ENCODE peak calls at places on chromosomes 3 and 15, in five cellular contexts. Q is CD8-positive, alpha-beta T cell; P is foreskin fibroblast; S is AG04450; R is breast epithelium. T is an unnamed sample.

GRCh38 chr15:82538961-82539689 is 1.1 kb downstream of the RPS17 start:
- DNase-seq in R (no peak), S (no peak), Q (no peak), P (no peak), T (no peak)

GRCh38 chr3:125069452-125069851 is 13.7 kb upstream of the HEG1 start:
- DNase-seq in R (no peak), P (no peak), S (no peak), Q (no peak), T (no peak)

GRCh38 chr3:23461069-23461468 is 257.9 kb downstream of the UBE2E2 start:
- DNase-seq in S (no peak), Q (no peak), P (peak; percentile 12), R (no peak), T (peak; percentile 38)

GRCh38 chr3:126753191-126754160 is 49.4 kb downstream of the CHCHD6 start:
- DNase-seq in S (peak; percentile 37), Q (no peak), P (no peak), R (peak; percentile 92), T (no peak)

GRCh38 chr3:49397470-49397869 is 14.3 kb downstream of the RHOA start:
- DNase-seq in S (no peak), P (no peak), Q (no peak), R (no peak), T (no peak)

GRCh38 chr3:169128579-169128978 is 534.9 kb downstream of the MECOM start:
- DNase-seq in S (no peak), P (no peak), Q (no peak), R (no peak), T (no peak)

GRCh38 chr3:37921025-37921424 is 59.3 kb downstream of the CTDSPL start:
- DNase-seq in P (no peak), Q (no peak), S (no peak), R (no peak), T (no peak)

GRCh38 chr15:48358229-48358641 is 27.0 kb downstream of the DUT start:
- DNase-seq in S (no peak), Q (no peak), R (no peak), P (no peak), T (peak; percentile 55)

GRCh38 chr3:126436826-126437717 is 38.6 kb downstream of the ZXDC start:
- DNase-seq in R (no peak), S (no peak), P (no peak), Q (no peak), T (no peak)

GRCh38 chr15:45645026-45645980 is 10.5 kb downstream of the SQOR start:
- DNase-seq in P (peak; percentile 73), Q (no peak), S (no peak), R (no peak), T (no peak)

GRCh38 chr3:164416491-164417222 is 661.6 kb downstream of the SI start:
- DNase-seq in P (no peak), R (no peak), Q (no peak), S (no peak), T (no peak)

GRCh38 chr3:181694805-181695660 is 16.7 kb upstream of the SOX2 start:
- DNase-seq in Q (no peak), S (no peak), P (no peak), R (no peak), T (no peak)

GRCh38 chr3:16249336-16249735 is 15.4 kb downstream of the DPH3 start:
- DNase-seq in Q (no peak), S (no peak), R (no peak), P (peak; percentile 29), T (no peak)

GRCh38 chr3:51997935-51998596 is 2.4 kb upstream of the RPL29 start:
- DNase-seq in Q (no peak), P (no peak), R (no peak), S (no peak), T (no peak)

GRCh38 chr3:185332026-185332735 is 30.8 kb upstream of the MAP3K13 start:
- DNase-seq in R (no peak), Q (no peak), S (peak; percentile 39), P (peak; percentile 15), T (no peak)

GRCh38 chr15:79418693-79419279 is 13.3 kb upstream of the MINAR1 start:
- DNase-seq in Q (no peak), S (no peak), R (no peak), P (no peak), T (no peak)

GRCh38 chr15:37015025-37015424 is 85.3 kb downstream of the MEIS2 start:
- DNase-seq in Q (no peak), S (no peak), R (no peak), P (peak; percentile 64), T (no peak)

GRCh38 chr3:8773941-8774542 is 4.6 kb upstream of the OXTR start:
- DNase-seq in S (no peak), R (peak; percentile 89), P (no peak), Q (no peak), T (no peak)
- TF ChIP-seq CTCF in S (no peak), R (no peak), P (no peak), Q (no peak), T (no peak)

GRCh38 chr3:30609930-30610701 is 3.7 kb downstream of the TGFBR2 start:
- DNase-seq in R (no peak), S (no peak), Q (no peak), P (no peak), T (no peak)
- H3K4me3 ChIP-seq in R (peak overlapping the region; percentile 93), S (no peak overlapping the region), Q (peak overlapping the region; percentile 89), P (no peak overlapping the region), T (no peak overlapping the region)

GRCh38 chr15:53869044-53869805 is 109.0 kb upstream of the UNC13C start:
- DNase-seq in Q (no peak), S (no peak), R (no peak), P (no peak), T (no peak)
- TF ChIP-seq CTCF in Q (no peak), S (no peak), R (no peak), P (no peak), T (peak; percentile 21)

DNA sequence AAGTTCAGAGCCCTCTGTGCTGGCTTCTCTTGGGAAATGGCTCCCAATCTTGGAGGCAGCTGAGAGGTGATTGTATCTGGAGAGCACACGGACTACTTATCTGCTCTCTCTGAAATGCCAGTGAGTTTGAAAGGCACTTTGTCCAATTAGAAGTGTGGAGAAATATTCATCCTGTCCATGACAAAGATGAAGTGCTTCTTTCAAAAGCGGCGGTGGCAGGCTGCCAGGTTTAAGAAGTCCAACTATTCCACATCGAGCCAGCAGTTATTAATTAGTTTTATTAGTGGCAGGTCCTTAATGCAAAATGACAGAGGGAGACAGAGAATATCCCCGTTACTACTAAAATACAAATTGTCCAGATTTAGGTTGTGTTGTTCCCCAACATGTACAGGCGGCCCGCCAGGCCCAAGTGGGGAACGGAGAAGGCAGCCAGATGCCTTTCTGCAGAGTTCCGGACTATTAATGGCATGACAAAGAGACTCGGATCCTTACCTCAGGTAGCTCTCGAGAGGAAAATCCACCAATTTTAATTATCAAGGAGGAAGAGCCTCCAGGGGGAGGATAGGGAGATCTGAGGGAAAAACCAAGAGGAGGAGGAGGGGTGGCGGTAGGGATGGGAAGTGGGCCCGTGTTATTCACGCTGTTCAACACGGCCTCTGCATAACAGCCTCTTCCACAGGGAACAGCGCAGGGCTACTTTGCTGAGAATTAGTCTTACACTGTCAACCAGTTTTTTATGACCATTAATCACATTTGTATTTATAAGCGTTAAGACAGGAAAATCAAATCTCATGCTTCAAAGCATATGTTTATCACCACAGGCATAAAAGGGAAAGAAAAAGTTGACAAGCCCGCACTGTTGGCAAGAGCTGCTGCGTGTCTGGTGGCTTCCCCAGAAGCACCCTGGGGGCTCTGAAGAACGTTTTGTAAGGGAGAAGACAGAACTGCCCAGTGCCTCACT is 41.9 kb downstream of the RORA start:
- DNase-seq in R (no peak), Q (no peak), P (no peak), S (no peak), T (no peak)
- H3K4me3 ChIP-seq in R (peak overlapping the region; percentile 35), Q (no peak overlapping the region), P (no peak overlapping the region), S (no peak overlapping the region), T (no peak overlapping the region)

GRCh38 chr3:150408232-150409124 is at the start of gene TSC22D2:
- DNase-seq in P (peak; percentile 95), S (peak; percentile 79), R (peak; percentile 93), Q (peak; percentile 95), T (peak; percentile 62)
- TF ChIP-seq CTCF in P (no peak), S (peak; percentile 21), R (peak; percentile 41), Q (no peak), T (no peak)

DNA sequence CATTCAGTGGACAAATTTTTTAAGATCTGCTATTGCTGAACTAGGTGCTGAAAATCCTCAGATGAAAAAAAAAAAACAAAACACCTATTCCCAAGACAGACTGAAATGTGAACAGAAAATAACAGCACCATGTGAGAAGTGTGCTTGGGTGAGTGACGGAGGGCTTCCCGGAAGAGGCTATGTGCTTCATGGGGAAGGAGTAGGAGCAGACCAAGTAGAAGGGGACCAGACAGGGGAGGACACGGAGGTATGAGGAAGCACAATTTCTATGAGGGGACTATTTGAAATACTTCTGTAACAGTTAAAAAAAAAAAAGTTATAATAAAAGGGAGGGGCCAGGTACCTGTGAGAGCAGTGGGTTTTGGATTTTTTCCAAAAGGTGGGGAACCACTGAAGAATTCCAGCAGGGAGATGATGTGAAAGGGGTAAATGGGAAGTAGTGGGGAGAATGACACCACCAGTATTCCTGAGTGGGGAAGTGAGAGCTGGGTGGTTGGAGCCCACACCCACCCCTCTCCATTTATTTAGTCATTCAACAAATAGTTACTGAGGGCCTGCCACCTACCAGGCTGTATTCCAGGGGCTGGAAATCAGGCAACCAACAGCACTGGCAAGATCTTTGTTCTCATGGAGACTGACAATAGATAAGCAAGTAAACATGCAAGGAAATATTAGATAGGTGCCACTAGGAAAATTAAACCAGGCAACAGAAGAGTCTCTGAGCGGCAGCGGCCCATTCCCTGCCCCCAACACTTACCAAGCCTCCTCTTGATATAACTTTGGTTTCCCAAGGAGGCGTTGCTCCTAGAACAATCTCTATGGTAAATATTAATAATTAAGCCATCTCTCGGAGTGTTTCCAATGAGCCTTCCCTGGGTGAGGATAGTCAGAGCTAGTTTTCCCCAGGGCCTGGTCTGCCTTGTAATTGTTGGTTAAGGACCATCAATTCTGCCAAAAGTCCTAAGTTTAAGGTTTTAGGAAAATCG is 3.8 kb upstream of the USP3 start:
- DNase-seq in Q (no peak), S (no peak), R (no peak), P (no peak), T (no peak)
- H3K4me3 ChIP-seq in Q (no peak overlapping the region), S (no peak overlapping the region), R (peak overlapping the region; percentile 56), P (peak overlapping the region; percentile 41), T (no peak overlapping the region)

DNA sequence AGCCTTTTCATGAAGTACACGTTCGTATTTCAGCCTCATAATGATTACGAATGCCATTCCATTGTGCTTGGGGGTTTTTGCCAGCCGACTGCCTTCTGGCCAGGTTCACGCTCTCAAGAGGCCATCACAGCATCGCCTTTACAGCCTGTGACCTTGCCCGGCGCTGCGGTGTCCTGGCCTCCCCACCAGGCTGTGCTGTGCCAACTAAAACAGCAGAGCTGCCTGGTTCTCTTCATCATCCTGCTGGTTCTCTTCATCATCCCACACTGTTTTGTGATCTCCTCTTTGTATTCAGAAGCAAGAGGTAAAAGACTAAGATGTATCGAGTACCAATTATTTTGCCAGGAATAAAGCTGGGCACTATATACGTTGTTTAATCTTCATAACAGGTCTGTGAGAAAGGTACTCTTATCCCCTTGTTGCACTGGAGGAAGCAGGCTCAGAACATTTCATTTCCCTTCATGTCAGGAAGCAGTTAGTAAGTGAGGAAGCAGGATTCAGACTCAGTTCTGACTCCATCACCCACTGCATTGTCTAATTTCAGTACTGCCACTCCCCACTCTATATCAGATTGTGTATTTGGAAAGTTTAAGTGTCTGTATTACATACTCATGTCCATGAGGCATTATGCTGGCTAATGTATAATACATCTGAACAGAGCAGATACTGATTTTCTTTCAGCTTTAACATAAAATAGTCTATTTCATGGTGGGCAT is 92.7 kb downstream of the LRRC28 start:
- DNase-seq in P (no peak), Q (peak; percentile 56), R (no peak), S (no peak), T (no peak)
- TF ChIP-seq CTCF in P (no peak), Q (peak; percentile 62), R (no peak), S (peak; percentile 15), T (peak; percentile 35)

T was measured in HFF-Myc.